ENCODE peak calls at places on chromosomes 2 and 18, in five cellular contexts. V is mammary epithelial cell; G is naive thymus-derived CD4-positive, alpha-beta T cell; Q is aorta; S is IMR-90. Z is an unnamed sample.

GRCh38 chr2:34408100-34408499 is 809.0 kb upstream of the FAM98A start:
- DNase-seq in Q (no peak), G (no peak), V (peak; percentile 5), S (no peak), Z (peak; percentile 10)

GRCh38 chr2:124884315-124884714 is 859.2 kb downstream of the CNTNAP5 start:
- DNase-seq in S (peak; percentile 28), G (no peak), V (no peak), Q (no peak), Z (no peak)

GRCh38 chr2:33583194-33583938 is 15.7 kb downstream of the FAM98A start:
- DNase-seq in G (peak; percentile 37), S (peak; percentile 52), Q (no peak), V (peak; percentile 7), Z (peak; percentile 20)

GRCh38 chr2:86393521-86394490 is 47.4 kb upstream of the KDM3A start:
- DNase-seq in G (no peak), S (peak; percentile 22), V (peak; percentile 77), Q (no peak), Z (peak; percentile 19)

GRCh38 chr2:200703132-200703925 is 108.4 kb upstream of the BZW1 start:
- DNase-seq in V (peak; percentile 51), S (peak; percentile 80), Q (no peak), G (no peak), Z (peak; percentile 67)

GRCh38 chr2:106847366-106847765 is 38.6 kb downstream of the ST6GAL2 start:
- DNase-seq in V (no peak), G (no peak), Q (no peak), S (no peak), Z (no peak)

GRCh38 chr2:72827999-72828646 is 2.3 kb upstream of the EXOC6B start:
- DNase-seq in V (peak; percentile 89), Q (no peak), S (peak; percentile 90), G (no peak), Z (peak; percentile 36)

GRCh38 chr18:22346342-22346967 is 71.3 kb downstream of the CTAGE1 start:
- DNase-seq in V (peak; percentile 59), G (no peak), Q (peak; percentile 80), S (peak; percentile 83), Z (peak; percentile 78)

GRCh38 chr2:37561615-37562569 is 109.5 kb downstream of the CDC42EP3 start:
- DNase-seq in G (no peak), V (peak; percentile 93), S (peak; percentile 94), Q (no peak), Z (peak; percentile 97)

GRCh38 chr2:219358170-219359075 is 25.9 kb upstream of the RESP18 start:
- DNase-seq in Q (no peak), G (no peak), V (no peak), S (no peak), Z (no peak)

GRCh38 chr18:42053188-42053781 is 98.3 kb downstream of the PIK3C3 start:
- DNase-seq in V (peak; percentile 28), S (peak; percentile 62), Q (peak; percentile 61), G (peak; percentile 46), Z (peak; percentile 29)

GRCh38 chr2:62884086-62884485 is 166.5 kb upstream of the OTX1 start:
- DNase-seq in G (no peak), S (no peak), Q (no peak), V (no peak), Z (no peak)

GRCh38 chr2:46954951-46955571 is 39.5 kb upstream of the MCFD2 start:
- DNase-seq in Q (peak; percentile 90), V (peak; percentile 51), S (peak; percentile 93), G (no peak), Z (peak; percentile 88)

GRCh38 chr18:75586576-75586975 is 159.1 kb upstream of the SMIM21 start:
- DNase-seq in Q (no peak), S (no peak), V (no peak), G (no peak), Z (no peak)

GRCh38 chr18:11148655-11149440 is 521 bp downstream of the PIEZO2 start:
- DNase-seq in V (no peak), G (no peak), Q (peak; percentile 39), S (no peak), Z (no peak)

GRCh38 chr2:29066271-29066860 is 8.0 kb downstream of the PCARE start:
- DNase-seq in G (no peak), V (peak; percentile 68), Q (no peak), S (peak; percentile 68), Z (peak; percentile 5)

GRCh38 chr2:213101686-213102460 is 49.5 kb downstream of the IKZF2 start:
- DNase-seq in G (no peak), V (no peak), Q (no peak), S (no peak), Z (no peak)

GRCh38 chr2:232389327-232389726 is 10.8 kb downstream of the ALPP start:
- DNase-seq in G (no peak), S (peak; percentile 6), Q (no peak), V (no peak), Z (peak; percentile 85)

GRCh38 chr2:120346667-120347358 is 877 bp downstream of the INHBB start:
- DNase-seq in Q (no peak), S (peak; percentile 65), G (peak; percentile 7), V (peak; percentile 22), Z (peak; percentile 28)

GRCh38 chr2:191666241-191666640 is 11.7 kb upstream of the NABP1 start:
- DNase-seq in S (no peak), Q (no peak), V (no peak), G (no peak), Z (no peak)

GRCh38 chr18:63309422-63309821 is 10.1 kb downstream of the BCL2 start:
- DNase-seq in S (no peak), V (no peak), G (peak; percentile 41), Q (no peak), Z (no peak)

GRCh38 chr2:238171575-238172187 is 12.9 kb downstream of the ERFE start:
- DNase-seq in S (no peak), G (no peak), Q (no peak), V (no peak), Z (no peak)

GRCh38 chr18:50662177-50662576 is 102.3 kb downstream of the MAPK4 start:
- DNase-seq in Q (no peak), V (peak; percentile 5), S (peak; percentile 4), G (no peak), Z (no peak)

GRCh38 chr2:191009541-191010374 is 4.2 kb downstream of the STAT1 start:
- DNase-seq in V (no peak), Q (no peak), G (no peak), S (peak; percentile 66), Z (no peak)

GRCh38 chr18:44871771-44872170 is 191.1 kb downstream of the SETBP1 start:
- DNase-seq in V (no peak), S (no peak), Q (no peak), G (no peak), Z (no peak)

GRCh38 chr2:96734899-96735585 is 4.8 kb downstream of the LMAN2L start:
- DNase-seq in S (peak; percentile 12), G (no peak), Q (no peak), V (no peak), Z (no peak)

GRCh38 chr2:111626037-111626861 is 257.7 kb downstream of the ANAPC1 start:
- DNase-seq in V (peak; percentile 35), Q (no peak), S (peak; percentile 16), G (no peak), Z (no peak)

GRCh38 chr18:60391571-60392226 is 19.1 kb upstream of the MC4R start:
- DNase-seq in G (no peak), V (no peak), S (no peak), Q (no peak), Z (no peak)

GRCh38 chr2:203880557-203881125 is 13.1 kb downstream of the CTLA4 start:
- DNase-seq in S (no peak), G (no peak), Q (peak; percentile 51), V (no peak), Z (no peak)

GRCh38 chr2:1704606-1705556 is 39.4 kb downstream of the PXDN start:
- DNase-seq in Q (no peak), V (peak; percentile 88), S (no peak), G (no peak), Z (peak; percentile 18)

DNA sequence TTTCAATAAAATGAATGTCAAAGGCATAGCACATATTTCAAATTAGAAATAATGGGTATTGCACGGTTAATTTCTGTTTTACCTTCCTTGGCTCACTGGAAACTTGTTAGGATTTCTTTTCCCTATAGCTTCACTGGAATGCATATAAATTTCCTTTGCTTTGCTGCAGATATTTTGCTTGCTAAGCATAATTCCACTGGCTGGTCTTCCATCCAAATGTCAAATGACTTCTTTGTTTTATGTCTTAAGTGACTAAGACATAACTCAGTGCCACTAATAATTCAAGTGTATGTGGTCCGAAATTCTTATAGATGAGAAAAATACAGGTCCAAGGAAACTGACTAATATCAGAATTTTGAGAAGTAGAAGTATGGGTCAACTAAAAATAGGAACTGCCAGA is 182.8 kb upstream of the PGAP1 start:
- DNase-seq in G (no peak), Q (no peak), S (no peak), V (no peak), Z (no peak)
- H3K27ac ChIP-seq in G (no peak overlapping the region), Q (no peak overlapping the region), S (no peak overlapping the region), V (no peak overlapping the region), Z (peak overlapping the region; percentile 25)

GRCh38 chr2:157447751-157448150 is 3.9 kb upstream of the CYTIP start:
- DNase-seq in Q (no peak), S (no peak), G (no peak), V (no peak), Z (no peak)
- H3K27ac ChIP-seq in Q (no peak overlapping the region), S (no peak overlapping the region), G (peak overlapping the region; percentile 62), V (no peak overlapping the region), Z (no peak overlapping the region)

DNA sequence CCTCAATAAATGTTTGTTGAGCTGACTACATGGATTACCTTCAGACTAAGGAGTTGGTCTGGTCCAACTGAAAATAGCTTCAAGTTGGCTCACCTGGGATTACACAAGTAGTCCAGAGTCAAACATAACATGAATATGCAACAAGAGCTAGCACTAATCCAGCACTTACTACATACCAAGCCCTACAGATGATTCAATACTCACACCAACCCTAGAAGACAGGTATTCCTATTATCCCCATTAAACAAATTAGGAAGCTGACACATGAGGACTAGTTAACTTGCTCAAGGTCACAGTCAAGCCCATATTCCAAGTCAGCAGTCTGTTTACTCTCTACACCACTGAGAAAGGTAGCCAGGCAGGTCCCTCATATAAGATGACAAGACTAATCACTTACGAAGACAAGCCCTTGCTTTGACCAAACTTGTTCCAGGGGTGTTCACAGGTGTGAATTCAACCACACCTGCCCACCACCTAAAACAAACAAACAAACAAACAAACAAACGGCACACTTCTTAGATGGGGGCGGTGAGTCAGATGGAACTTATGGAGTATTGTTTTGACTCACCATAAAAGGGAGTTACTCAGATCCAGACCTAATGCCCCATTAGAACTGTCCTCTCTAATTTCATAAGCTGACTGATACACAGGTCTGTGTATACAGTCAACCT is 29.1 kb downstream of the TMEM131 start:
- DNase-seq in V (peak; percentile 64), G (no peak), Q (no peak), S (peak; percentile 27), Z (no peak)
- H3K27ac ChIP-seq in V (no peak overlapping the region), G (no peak overlapping the region), Q (no peak overlapping the region), S (no peak overlapping the region), Z (no peak overlapping the region)

GRCh38 chr18:56248613-56249235 is 389.7 kb downstream of the TXNL1 start:
- DNase-seq in Q (no peak), V (no peak), G (no peak), S (no peak), Z (no peak)
- H3K27ac ChIP-seq in Q (no peak overlapping the region), V (no peak overlapping the region), G (no peak overlapping the region), S (no peak overlapping the region), Z (no peak overlapping the region)

GRCh38 chr2:174667461-174667860 is 69.9 kb upstream of the WIPF1 start:
- DNase-seq in S (no peak), Q (peak; percentile 54), G (no peak), V (no peak), Z (no peak)
- H3K27ac ChIP-seq in S (no peak overlapping the region), Q (no peak overlapping the region), G (no peak overlapping the region), V (no peak overlapping the region), Z (no peak overlapping the region)

Z was measured in brain microvascular endothelial cell.